ENCODE peak calls at places on chromosome 13, in five cellular contexts. A, N, C, X and I are unnamed samples.

GRCh38 chr13:101785858-101786257 is 333.4 kb downstream of the ITGBL1 start:
- DNase-seq in A (no peak), N (peak; percentile 22), C (no peak), X (peak; percentile 17), I (peak; percentile 3)

GRCh38 chr13:38386421-38386820 is 36.8 kb downstream of the UFM1 start:
- DNase-seq in A (no peak), N (no peak), C (no peak), X (no peak), I (peak; percentile 3)

GRCh38 chr13:44174769-44175425 is 198.7 kb upstream of the SERP2 start:
- DNase-seq in A (no peak), N (no peak), C (no peak), X (no peak), I (peak; percentile 76)

GRCh38 chr13:50340566-50341287 is 325.5 kb downstream of the KCNRG start:
- DNase-seq in A (no peak), N (no peak), C (no peak), X (no peak), I (no peak)

GRCh38 chr13:49635599-49636433 is 7.5 kb downstream of the ARL11 start:
- DNase-seq in A (no peak), N (no peak), C (peak; percentile 39), X (no peak), I (peak; percentile 43)

GRCh38 chr13:84821261-84821660 is 939.0 kb upstream of the SLITRK1 start:
- DNase-seq in A (no peak), N (peak; percentile 25), C (no peak), X (no peak), I (no peak)

GRCh38 chr13:78478183-78478582 is 125.2 kb downstream of the POU4F1 start:
- DNase-seq in A (no peak), N (no peak), C (no peak), X (no peak), I (no peak)

GRCh38 chr13:74325106-74325505 is 190.9 kb upstream of the KLF12 start:
- DNase-seq in A (no peak), N (peak; percentile 39), C (no peak), X (no peak), I (peak; percentile 87)

DNA sequence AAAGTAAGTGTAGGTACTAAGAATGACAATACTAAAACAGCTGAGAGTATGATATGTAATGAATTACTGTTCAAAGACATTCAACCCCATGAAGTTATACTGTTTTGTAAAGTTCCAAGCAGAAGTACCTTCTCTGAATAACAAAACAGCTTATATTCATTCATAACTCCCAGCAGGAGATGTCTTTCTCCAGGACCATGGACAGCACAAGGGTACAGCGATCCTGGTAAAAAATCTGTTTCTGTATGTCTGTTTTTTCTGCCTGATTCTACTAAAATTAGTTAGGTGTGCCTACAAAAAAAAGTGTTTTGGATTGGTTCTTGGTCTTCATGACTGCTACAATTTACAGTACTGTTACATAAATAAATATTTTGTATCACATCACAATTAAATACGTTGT is 172.5 kb upstream of the SLITRK5 start:
- DNase-seq in A (no peak), N (no peak), C (no peak), X (no peak), I (peak; percentile 0)
- TF ChIP-seq RCOR1 in A (no peak), N (no peak), C (no peak), X (no peak), I (no peak)

GRCh38 chr13:48094781-48095502 is at the start of gene MED4:
- DNase-seq in A (peak; percentile 88), N (peak; percentile 96), C (peak; percentile 79), X (peak; percentile 84), I (peak; percentile 91)
- TF ChIP-seq RCOR1 in A (peak; percentile 65), N (peak; percentile 63), C (no peak), X (no peak), I (no peak)

DNA sequence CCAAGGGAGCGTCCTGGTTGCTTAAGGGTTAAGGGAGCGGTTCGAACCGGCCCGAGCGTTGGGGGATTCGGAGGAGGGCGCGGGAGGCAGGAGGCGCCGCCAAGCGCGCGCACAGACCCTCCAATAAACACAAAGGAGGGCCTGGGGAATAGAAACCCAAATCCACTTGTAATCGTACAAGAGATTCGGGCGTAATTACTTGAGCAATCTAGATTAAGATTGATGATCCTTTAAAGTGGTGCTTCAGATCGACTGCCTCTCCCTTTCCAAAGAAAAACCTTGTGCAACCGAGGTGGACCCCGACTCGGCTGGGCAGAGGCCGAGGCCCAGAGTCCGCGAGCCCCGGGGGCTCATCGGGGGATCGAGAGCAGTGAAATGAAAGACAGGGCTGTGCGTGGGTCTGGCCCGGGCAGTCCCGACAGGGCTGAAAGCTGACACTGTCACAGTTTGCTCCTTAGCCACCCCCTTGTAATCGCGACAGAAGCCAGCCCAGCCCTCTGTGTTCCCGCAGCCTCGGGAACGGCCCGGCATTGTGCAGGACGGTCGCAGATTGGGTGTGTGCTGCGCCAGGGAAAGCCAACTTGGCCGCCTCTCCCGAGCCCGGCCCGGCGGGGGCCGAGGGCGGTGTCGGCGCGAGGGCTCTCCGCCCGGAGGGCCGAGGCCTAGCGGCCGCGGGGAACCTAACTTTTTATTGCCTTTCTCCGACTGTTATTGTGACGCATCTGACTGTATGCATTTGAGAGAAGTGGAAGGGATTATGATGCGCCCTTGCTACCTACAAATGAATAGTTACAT is 5.6 kb downstream of the MAB21L1 start:
- DNase-seq in A (no peak), N (peak; percentile 80), C (no peak), X (no peak), I (peak; percentile 2)
- TF ChIP-seq RCOR1 in A (no peak), N (peak; percentile 34), C (no peak), X (no peak), I (no peak)

GRCh38 chr13:28476919-28477708 is 17.8 kb downstream of the FLT1 start:
- DNase-seq in A (no peak), N (no peak), C (no peak), X (no peak), I (no peak)

GRCh38 chr13:28475916-28476725 is 18.8 kb downstream of the FLT1 start:
- DNase-seq in A (no peak), N (no peak), C (no peak), X (no peak), I (peak; percentile 97)

GRCh38 chr13:28477709-28477973 is 17.3 kb downstream of the FLT1 start:
- DNase-seq in A (no peak), N (no peak), C (no peak), X (no peak), I (no peak)

GRCh38 chr13:28479005-28479404 is 15.9 kb downstream of the FLT1 start:
- DNase-seq in A (no peak), N (no peak), C (no peak), X (no peak), I (no peak)

GRCh38 chr13:28478127-28478526 is 16.8 kb downstream of the FLT1 start:
- DNase-seq in A (no peak), N (no peak), C (no peak), X (no peak), I (peak; percentile 84)
- TF ChIP-seq RCOR1 in A (no peak), N (no peak), C (no peak), X (no peak), I (no peak)

GRCh38 chr13:48393030-48393697 is 19.7 kb downstream of the LPAR6 start:
- DNase-seq in A (no peak), N (no peak), C (no peak), X (no peak), I (no peak)
- TF ChIP-seq RCOR1 in A (no peak), N (no peak), C (no peak), X (no peak), I (no peak)

GRCh38 chr13:19737844-19738557 is 44.7 kb downstream of the PSPC1 start:
- DNase-seq in A (no peak), N (no peak), C (no peak), X (no peak), I (peak; percentile 58)
- TF ChIP-seq RCOR1 in A (no peak), N (no peak), C (no peak), X (no peak), I (no peak)

GRCh38 chr13:21176982-21177284 is 475 bp downstream of the MRPL57 start:
- DNase-seq in A (no peak), N (no peak), C (no peak), X (no peak), I (no peak)
- TF ChIP-seq RCOR1 in A (no peak), N (no peak), C (no peak), X (no peak), I (no peak)

DNA sequence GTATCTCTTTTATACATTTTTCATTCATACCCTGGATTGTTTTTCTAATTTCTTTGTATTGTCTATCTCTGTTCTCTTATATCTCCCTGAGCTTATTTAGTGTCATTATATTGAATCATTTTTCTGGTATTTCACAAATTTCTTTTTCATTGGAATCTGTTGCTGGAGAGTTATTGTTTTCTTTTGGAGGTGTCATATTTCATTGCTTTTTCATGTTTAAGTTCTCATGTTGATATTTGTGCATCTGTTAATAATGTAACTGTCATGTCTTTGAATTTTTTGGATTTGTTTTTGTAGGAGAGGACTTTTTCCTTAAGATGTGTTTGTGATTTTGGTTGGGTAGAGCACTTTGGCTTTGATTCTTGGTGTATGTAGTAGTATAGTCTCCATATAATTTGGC is 64.0 kb downstream of the DNAJC3 start:
- DNase-seq in A (no peak), N (no peak), C (no peak), X (no peak), I (no peak)
- TF ChIP-seq RCOR1 in A (no peak), N (no peak), C (no peak), X (no peak), I (no peak)

DNA sequence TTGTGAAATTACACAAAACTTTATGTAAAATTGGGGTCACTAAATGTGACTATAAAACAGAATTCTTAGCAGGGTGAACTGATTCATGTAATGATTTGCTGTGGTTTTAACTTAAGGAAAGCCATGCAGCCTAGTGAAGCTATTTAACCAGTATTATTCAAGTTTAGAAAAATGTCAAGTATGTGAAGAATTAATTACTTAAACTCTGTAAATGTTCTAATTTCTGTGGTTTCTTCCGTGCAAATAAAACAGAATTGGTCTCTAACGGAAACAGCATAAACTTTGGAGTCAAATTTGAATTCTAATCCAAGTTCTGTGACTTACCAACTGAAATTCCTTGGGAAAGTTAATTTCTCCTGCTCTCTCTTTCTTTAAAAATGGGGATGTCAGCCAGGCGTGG is 13.3 kb downstream of the CDC16 start:
- DNase-seq in A (no peak), N (no peak), C (no peak), X (no peak), I (peak; percentile 54)
- TF ChIP-seq RCOR1 in A (no peak), N (no peak), C (no peak), X (no peak), I (no peak)